ENCODE peak calls at places on chromosomes 4 and X, in five cellular contexts. X is psoas muscle, O is Peyer's patch, R is HFF-Myc, U is right lobe of liver. T is an unnamed sample.

GRCh38 chr4:143641406-143641805 is 59.1 kb downstream of the FREM3 start:
- DNase-seq in X (no peak), O (no peak), R (no peak), U (no peak), T (no peak)

GRCh38 chr4:101356928-101357327 is 9.6 kb upstream of the PPP3CA start:
- DNase-seq in X (no peak), O (no peak), R (peak; percentile 89), U (peak; percentile 56), T (peak; percentile 75)

GRCh38 chr4:9765091-9765490 is 16.3 kb upstream of the DRD5 start:
- DNase-seq in X (no peak), O (peak; percentile 54), R (no peak), U (no peak), T (no peak)

GRCh38 chr4:98557497-98557896 is 100.9 kb downstream of the TSPAN5 start:
- DNase-seq in X (no peak), O (no peak), R (no peak), U (no peak), T (no peak)

GRCh38 chr4:7295201-7295916 is 103.0 kb downstream of the SORCS2 start:
- DNase-seq in X (no peak), O (no peak), R (no peak), U (no peak), T (no peak)

GRCh38 chr4:164169591-164169990 is 584.3 kb upstream of the SMIM31 start:
- DNase-seq in X (no peak), O (no peak), R (no peak), U (no peak), T (peak; percentile 27)

GRCh38 chrX:46547857-46548256 is 2.6 kb upstream of the ZNF674 start:
- DNase-seq in X (no peak), O (no peak), R (peak; percentile 10), U (no peak), T (peak; percentile 56)

GRCh38 chr4:118036336-118036735 is 2.0 kb downstream of the NDST3 start:
- DNase-seq in X (no peak), O (no peak), R (no peak), U (no peak), T (no peak)

GRCh38 chr4:141972950-141973349 is 336.6 kb downstream of the IL15 start:
- DNase-seq in X (no peak), O (no peak), R (no peak), U (no peak), T (no peak)

GRCh38 chr4:25013756-25014737 is 16.7 kb downstream of the LGI2 start:
- DNase-seq in X (no peak), O (no peak), R (no peak), U (no peak), T (no peak)

DNA sequence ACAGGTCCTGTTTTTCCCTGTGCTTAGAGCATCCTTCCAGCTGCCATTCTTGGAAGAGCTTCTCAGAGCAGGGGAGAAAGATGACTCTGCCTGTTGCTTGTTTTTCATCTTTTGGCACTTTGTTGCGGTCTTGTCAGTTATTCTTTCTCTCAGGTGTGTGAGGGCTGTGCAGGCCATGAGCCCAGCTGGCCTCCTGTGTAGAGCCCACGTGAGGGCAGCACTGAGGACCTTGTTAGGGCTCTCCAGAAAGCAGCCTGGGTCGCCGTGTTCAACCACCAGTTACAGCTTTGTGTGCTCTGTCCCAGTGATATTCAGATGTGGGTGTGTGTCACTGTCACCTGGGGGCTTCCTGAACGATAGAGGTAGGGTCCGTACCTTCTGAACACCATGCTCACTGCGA is 52.8 kb downstream of the NOP14 start:
- DNase-seq in X (no peak), O (no peak), R (no peak), U (no peak), T (no peak)
- TF ChIP-seq CTCF in X (no peak), O (no peak), R (peak; percentile 6), U (no peak), T (peak; percentile 8)

GRCh38 chrX:53048169-53049126 is at the start of gene GPR173:
- DNase-seq in X (no peak), O (peak; percentile 56), R (peak; percentile 7), U (no peak), T (no peak)

GRCh38 chrX:53045002-53045401 is 3.6 kb upstream of the GPR173 start:
- DNase-seq in X (no peak), O (no peak), R (no peak), U (no peak), T (no peak)

GRCh38 chrX:53050841-53051240 is 2.3 kb downstream of the GPR173 start:
- DNase-seq in X (no peak), O (no peak), R (no peak), U (no peak), T (no peak)

GRCh38 chrX:53047228-53047627 is 1.4 kb upstream of the GPR173 start:
- DNase-seq in X (no peak), O (no peak), R (no peak), U (no peak), T (no peak)

GRCh38 chrX:53049127-53049517 is 533 bp downstream of the GPR173 start:
- DNase-seq in X (no peak), O (no peak), R (no peak), U (no peak), T (no peak)
- H3K4me3 ChIP-seq in X (peak overlapping the region; percentile 22), O (peak overlapping the region; percentile 24), R (peak overlapping the region; percentile 60), U (no peak overlapping the region), T (peak overlapping the region; percentile 31)

GRCh38 chrX:93259029-93259428 is 414.3 kb downstream of the NAP1L3 start:
- DNase-seq in X (no peak), O (no peak), R (no peak), U (no peak), T (no peak)
- TF ChIP-seq CTCF in X (no peak), O (no peak), R (no peak), U (no peak), T (no peak)

GRCh38 chrX:53087378-53087777 is 5.2 kb downstream of the TSPYL2 start:
- DNase-seq in X (no peak), O (no peak), R (no peak), U (no peak), T (no peak)

GRCh38 chrX:53085661-53086229 is 3.6 kb downstream of the TSPYL2 start:
- DNase-seq in X (no peak), O (no peak), R (no peak), U (no peak), T (no peak)

GRCh38 chrX:53086464-53086863 is 4.3 kb downstream of the TSPYL2 start:
- DNase-seq in X (peak; percentile 86), O (peak; percentile 72), R (no peak), U (peak; percentile 75), T (no peak)

GRCh38 chrX:53089224-53089842 is 4.6 kb upstream of the KANTR start:
- DNase-seq in X (peak; percentile 63), O (no peak), R (no peak), U (no peak), T (no peak)

DNA sequence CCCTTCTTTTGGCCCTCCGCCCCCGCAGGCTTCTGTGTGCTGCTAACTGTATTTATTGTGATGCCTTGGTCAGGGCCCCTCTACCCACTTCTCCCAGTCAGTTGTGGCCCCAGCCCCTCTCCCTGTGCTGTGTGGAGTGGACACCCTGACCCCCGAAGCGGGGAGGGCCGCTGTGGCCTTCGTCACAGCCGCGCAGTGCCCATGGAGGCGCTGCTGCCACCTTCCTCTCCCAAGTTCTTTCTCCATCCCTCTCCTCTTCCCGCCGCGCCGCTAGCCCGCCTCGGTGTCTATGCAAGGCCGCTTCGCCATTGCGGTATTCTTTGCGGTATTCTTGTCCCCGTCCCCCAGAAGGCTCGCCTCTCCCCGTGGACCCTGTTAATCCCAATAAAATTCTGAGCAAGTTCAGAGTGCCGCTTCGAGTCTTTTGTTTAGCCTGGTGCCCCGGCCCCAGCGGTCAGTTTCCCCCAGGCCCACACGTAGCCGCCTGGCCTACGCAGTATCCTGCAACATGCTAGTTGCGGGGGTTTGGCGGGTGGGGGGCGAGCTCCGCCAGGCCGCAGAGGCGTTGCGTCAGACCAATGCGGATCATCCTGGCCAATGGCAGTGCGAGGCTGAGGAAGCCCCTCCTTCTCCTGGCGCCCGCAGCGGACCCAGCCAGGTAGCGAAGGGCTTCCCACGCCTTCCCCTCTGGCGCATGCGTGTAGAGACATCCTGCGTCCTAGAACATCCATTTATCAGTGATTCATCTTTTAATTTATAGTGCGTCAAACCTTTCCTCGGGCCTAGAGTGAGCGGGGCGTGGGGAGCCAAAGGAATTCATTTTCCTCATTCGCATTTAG is 5.6 kb upstream of the KANTR start:
- DNase-seq in X (peak; percentile 88), O (peak; percentile 79), R (no peak), U (peak; percentile 78), T (no peak)
- H3K4me3 ChIP-seq in X (peak overlapping the region; percentile 62), O (peak overlapping the region; percentile 16), R (peak overlapping the region; percentile 17), U (peak overlapping the region; percentile 25), T (peak overlapping the region; percentile 55)

DNA sequence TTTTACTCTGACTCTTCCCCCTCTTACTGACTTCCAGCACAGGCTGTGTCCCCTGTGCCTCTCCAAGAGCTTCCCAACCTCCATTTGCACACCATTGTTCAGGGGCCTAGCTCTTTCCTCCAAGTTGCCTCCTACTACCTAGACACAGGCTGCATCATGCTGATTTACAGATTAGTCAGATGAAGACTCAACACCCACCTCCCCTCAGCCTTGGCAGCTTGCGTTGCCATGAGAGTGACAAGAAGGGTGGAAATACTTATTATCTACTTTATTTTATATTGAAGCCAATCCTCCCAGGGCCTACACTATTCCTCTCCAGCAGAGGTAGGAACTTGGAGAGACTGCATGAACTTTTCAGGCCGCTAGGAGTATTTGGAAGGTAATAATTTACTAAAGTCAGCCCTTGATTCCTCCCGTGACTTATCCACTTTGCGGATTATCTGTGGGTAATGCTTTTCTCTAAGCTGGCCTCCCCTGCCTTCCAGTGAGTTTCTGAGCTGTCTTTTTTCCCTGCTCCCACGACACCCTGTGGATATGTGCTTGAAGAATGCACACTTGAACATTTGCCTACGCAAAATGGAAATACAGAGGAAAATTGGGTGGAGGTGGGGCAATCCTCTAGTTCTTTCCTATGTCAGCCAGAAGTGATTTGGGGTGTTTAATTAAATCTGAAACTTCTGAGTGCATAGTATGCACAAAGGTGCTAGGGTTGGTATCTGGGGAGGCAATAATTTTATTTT is 74.1 kb upstream of the TMEM164 start:
- DNase-seq in X (no peak), O (no peak), R (no peak), U (no peak), T (no peak)
- TF ChIP-seq CTCF in X (no peak), O (no peak), R (no peak), U (no peak), T (peak; percentile 14)

GRCh38 chrX:44152867-44153266 is 179.7 kb upstream of the NDP start:
- DNase-seq in X (no peak), O (no peak), R (no peak), U (no peak), T (no peak)

GRCh38 chrX:44155126-44155525 is 181.9 kb upstream of the NDP start:
- DNase-seq in X (no peak), O (no peak), R (no peak), U (no peak), T (no peak)

GRCh38 chrX:44157293-44157692 is 184.1 kb upstream of the NDP start:
- DNase-seq in X (no peak), O (no peak), R (no peak), U (no peak), T (no peak)

GRCh38 chrX:44162964-44163475 is 180.5 kb downstream of the EFHC2 start:
- DNase-seq in X (no peak), O (no peak), R (no peak), U (no peak), T (no peak)

DNA sequence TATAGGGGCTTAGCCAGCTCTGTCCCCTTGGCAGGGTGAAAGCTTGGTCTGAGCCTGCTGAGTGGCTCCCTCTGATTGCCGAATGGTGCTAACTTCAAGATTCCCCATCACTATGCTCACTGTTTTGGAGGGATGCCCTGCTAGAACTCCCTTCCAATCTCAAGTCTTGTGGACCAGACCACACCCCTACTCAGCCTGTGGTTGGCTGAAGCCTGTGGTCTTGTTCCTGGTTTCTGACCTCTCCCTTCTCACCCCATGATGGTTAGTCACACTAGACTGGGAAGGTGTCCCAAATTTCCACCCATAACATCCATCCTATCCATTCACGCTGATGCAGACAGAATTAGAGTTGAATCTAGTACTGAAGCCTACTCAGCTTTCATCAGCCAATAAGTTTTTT is 184.7 kb upstream of the NDP start:
- DNase-seq in X (no peak), O (no peak), R (no peak), U (no peak), T (no peak)
- H3K4me3 ChIP-seq in X (no peak overlapping the region), O (no peak overlapping the region), R (no peak overlapping the region), U (no peak overlapping the region), T (no peak overlapping the region)